ENCODE peak calls at places on chromosome 10, in eight cellular contexts. U, E, N, G, M, D, H and A are unnamed samples.

GRCh38 chr10:82194419-82194818 is 319.4 kb downstream of the NRG3 start:
- DNase-seq in U (no peak), E (no peak), N (no peak), G (no peak), M (no peak), D (no peak), H (no peak), A (no peak)

GRCh38 chr10:71761105-71761511 is 12.2 kb downstream of the VSIR start:
- DNase-seq in U (no peak), E (no peak), N (no peak), G (no peak), M (no peak), D (no peak), H (no peak), A (no peak)

GRCh38 chr10:44471410-44471809 is 86.5 kb upstream of the CXCL12 start:
- DNase-seq in U (no peak), E (no peak), N (no peak), G (no peak), M (no peak), D (no peak), H (no peak), A (no peak)

GRCh38 chr10:53025172-53025651 is 252.6 kb upstream of the MBL2 start:
- DNase-seq in U (no peak), E (peak), N (no peak), G (no peak), M (no peak), D (no peak), H (no peak), A (no peak)

GRCh38 chr10:74206727-74207126 is 55.7 kb downstream of the ADK start:
- DNase-seq in U (no peak), E (no peak), N (peak), G (no peak), M (no peak), D (no peak), H (no peak), A (no peak)

GRCh38 chr10:24505759-24506158 is 217.9 kb downstream of the ARHGAP21 start:
- DNase-seq in U (no peak), E (no peak), N (no peak), G (no peak), M (no peak), D (no peak), H (no peak), A (no peak)

GRCh38 chr10:7260412-7260900 is 150.4 kb downstream of the SFMBT2 start:
- DNase-seq in U (peak), E (peak), N (peak), G (peak), M (peak), D (peak), H (peak), A (peak)

GRCh38 chr10:35058686-35059085 is 31.5 kb downstream of the CUL2 start:
- DNase-seq in U (no peak), E (no peak), N (peak), G (no peak), M (no peak), D (no peak), H (no peak), A (no peak)

GRCh38 chr10:49679480-49679893 is at the start of gene C10orf53:
- DNase-seq in U (peak), E (peak), N (no peak), G (no peak), M (no peak), D (peak), H (peak), A (peak)

GRCh38 chr10:132606031-132606491 is 68.5 kb downstream of the INPP5A start:
- DNase-seq in U (no peak), E (no peak), N (no peak), G (no peak), M (no peak), D (no peak), H (no peak), A (no peak)